ENCODE peak calls at places on chromosomes 2 and 18, in ten cellular contexts. W is HEK293T; O is AG09319; U is stimulated activated CD4-positive, alpha-beta T cell treated with anti-CD3 and anti-CD28 coated beads, Interleukin-4, amount 100 ng/mL, for 1 hour; S is kidney tubule cell; M is GDM1; K is head of caudate nucleus; I is lower lobe of right lung; F is GM12865; B is epithelial cell of proximal tubule. J is an unnamed sample.

GRCh38 chr2:189128961-189129360 is 50.6 kb downstream of the COL5A2 start:
- DNase-seq in I (no peak), O (no peak), W (no peak), K (no peak), F (no peak), B (no peak), S (no peak), M (no peak), U (no peak), J (no peak)

GRCh38 chr2:215410932-215411285 is 25.0 kb downstream of the FN1 start:
- DNase-seq in M (no peak), O (peak; percentile 87), K (no peak), F (no peak), W (no peak), S (peak; percentile 84), I (no peak), B (peak; percentile 50), U (no peak), J (peak; percentile 97)

GRCh38 chr2:189685540-189686229 is 11.2 kb downstream of the ANKAR start:
- DNase-seq in K (no peak), O (peak; percentile 23), B (no peak), S (peak; percentile 45), W (no peak), U (no peak), I (no peak), M (peak; percentile 37), F (peak; percentile 29), J (peak; percentile 30)

GRCh38 chr18:8020133-8020846 is 453.2 kb downstream of the PTPRM start:
- DNase-seq in O (no peak), M (no peak), S (no peak), I (no peak), B (no peak), U (no peak), W (no peak), F (no peak), K (no peak), J (no peak)

GRCh38 chr18:10099539-10100140 is 185.8 kb downstream of the VAPA start:
- DNase-seq in O (no peak), S (no peak), I (no peak), B (no peak), F (no peak), W (no peak), K (no peak), U (no peak), M (no peak), J (no peak)

GRCh38 chr2:79964966-79965365 is 339.6 kb downstream of the LRRTM1 start:
- DNase-seq in O (no peak), S (no peak), U (no peak), W (no peak), F (no peak), B (no peak), I (no peak), K (peak; percentile 53), M (no peak), J (no peak)

GRCh38 chr2:45789317-45789716 is 137.8 kb downstream of the PRKCE start:
- DNase-seq in I (no peak), O (no peak), K (no peak), F (peak; percentile 14), U (no peak), W (no peak), M (no peak), S (peak; percentile 44), B (no peak), J (no peak)

GRCh38 chr2:181678033-181678586 is 2.2 kb downstream of the NEUROD1 start:
- DNase-seq in F (peak; percentile 73), K (no peak), U (peak; percentile 50), W (peak; percentile 42), B (no peak), M (peak; percentile 29), O (peak; percentile 30), I (peak; percentile 69), S (peak; percentile 71), J (peak; percentile 35)

GRCh38 chr2:229821353-229821752 is 100.5 kb downstream of the TRIP12 start:
- DNase-seq in U (no peak), B (no peak), F (no peak), O (no peak), W (no peak), M (no peak), K (no peak), I (no peak), S (no peak), J (peak; percentile 59)

GRCh38 chr18:30094556-30094955 is 948.0 kb downstream of the DSC3 start:
- DNase-seq in U (no peak), F (no peak), M (no peak), S (peak; percentile 10), B (no peak), W (no peak), I (no peak), K (no peak), O (no peak), J (peak; percentile 56)

GRCh38 chr2:81260320-81260719 is 955.8 kb upstream of the LRRTM1 start:
- DNase-seq in S (peak; percentile 56), K (no peak), F (no peak), W (no peak), O (no peak), M (no peak), U (no peak), I (no peak), B (no peak), J (peak; percentile 89)

GRCh38 chr18:12431561-12431960 is 23.8 kb downstream of the PRELID3A start:
- DNase-seq in K (no peak), I (no peak), W (no peak), F (no peak), S (no peak), M (no peak), O (no peak), B (no peak), U (no peak), J (no peak)

GRCh38 chr2:208064220-208064951 is 39.1 kb upstream of the PLEKHM3 start:
- DNase-seq in U (no peak), F (peak; percentile 41), W (no peak), B (peak; percentile 73), M (peak; percentile 56), I (no peak), O (peak; percentile 76), S (peak; percentile 87), K (no peak), J (peak; percentile 86)

GRCh38 chr18:63788447-63789096 is 13.4 kb downstream of the SERPINB7 start:
- DNase-seq in F (peak; percentile 24), U (peak; percentile 33), K (no peak), O (peak; percentile 32), M (peak; percentile 31), W (no peak), S (peak; percentile 87), B (peak; percentile 50), I (no peak), J (peak; percentile 96)

GRCh38 chr2:132489150-132489549 is 72.5 kb downstream of the GPR39 start:
- DNase-seq in U (no peak), S (peak; percentile 20), W (peak; percentile 45), O (no peak), F (no peak), B (no peak), K (no peak), I (no peak), M (no peak), J (no peak)